ENCODE peak calls at places on chromosomes 5 and 9, in seven cellular contexts. One of them, this sample, is unnamed.

GRCh38 chr9:95923794-95924193 is 48.3 kb downstream of the ERCC6L2 start:
- DNase-seq in PC-9: no peak
- DNase-seq in mucosa of descending colon: peak; percentile 26
- DNase-seq in AG04450: no peak
- DNase-seq in NCI-H2171: no peak
- DNase-seq in nucleus accumbens: no peak
- DNase-seq in fibroblast of lung: no peak
- DNase-seq in this sample: no peak

GRCh38 chr9:90331826-90332575 is 310.6 kb downstream of the DIRAS2 start:
- DNase-seq in fibroblast of lung: peak; percentile 83
- DNase-seq in AG04450: peak; percentile 47
- DNase-seq in NCI-H2171: no peak
- DNase-seq in nucleus accumbens: no peak
- DNase-seq in mucosa of descending colon: no peak
- DNase-seq in PC-9: peak; percentile 88
- DNase-seq in this sample: no peak

GRCh38 chr5:142745268-142745667 is 24.9 kb upstream of the ARHGAP26 start:
- DNase-seq in AG04450: no peak
- DNase-seq in mucosa of descending colon: no peak
- DNase-seq in fibroblast of lung: no peak
- DNase-seq in nucleus accumbens: no peak
- DNase-seq in NCI-H2171: no peak
- DNase-seq in PC-9: no peak
- DNase-seq in this sample: no peak

GRCh38 chr5:149114403-149115312 is 26.6 kb upstream of the ABLIM3 start:
- DNase-seq in PC-9: peak; percentile 82
- DNase-seq in AG04450: peak; percentile 69
- DNase-seq in fibroblast of lung: peak; percentile 87
- DNase-seq in mucosa of descending colon: peak; percentile 34
- DNase-seq in NCI-H2171: no peak
- DNase-seq in nucleus accumbens: peak; percentile 77
- DNase-seq in this sample: peak; percentile 81

GRCh38 chr5:107501965-107502691 is 168.6 kb downstream of the EFNA5 start:
- DNase-seq in mucosa of descending colon: no peak
- DNase-seq in NCI-H2171: no peak
- DNase-seq in AG04450: no peak
- DNase-seq in fibroblast of lung: peak; percentile 45
- DNase-seq in PC-9: no peak
- DNase-seq in nucleus accumbens: no peak
- DNase-seq in this sample: peak; percentile 52

GRCh38 chr9:97632406-97632991 is 669 bp downstream of the TSTD2 start:
- DNase-seq in fibroblast of lung: peak; percentile 90
- DNase-seq in NCI-H2171: peak; percentile 72
- DNase-seq in nucleus accumbens: no peak
- DNase-seq in mucosa of descending colon: peak; percentile 63
- DNase-seq in AG04450: peak; percentile 48
- DNase-seq in PC-9: peak; percentile 55
- DNase-seq in this sample: no peak

GRCh38 chr5:174190073-174190675 is 144.7 kb downstream of the NSG2 start:
- DNase-seq in mucosa of descending colon: no peak
- DNase-seq in nucleus accumbens: no peak
- DNase-seq in AG04450: no peak
- DNase-seq in NCI-H2171: no peak
- DNase-seq in fibroblast of lung: no peak
- DNase-seq in PC-9: no peak
- DNase-seq in this sample: no peak

GRCh38 chr9:108386859-108387384 is 468.9 kb downstream of the ACTL7B start:
- DNase-seq in nucleus accumbens: no peak
- DNase-seq in mucosa of descending colon: no peak
- DNase-seq in PC-9: no peak
- DNase-seq in AG04450: peak; percentile 24
- DNase-seq in fibroblast of lung: peak; percentile 92
- DNase-seq in NCI-H2171: no peak
- DNase-seq in this sample: peak; percentile 26

GRCh38 chr5:159880676-159881075 is 35.6 kb upstream of the ADRA1B start:
- DNase-seq in fibroblast of lung: no peak
- DNase-seq in PC-9: no peak
- DNase-seq in mucosa of descending colon: no peak
- DNase-seq in AG04450: no peak
- DNase-seq in nucleus accumbens: no peak
- DNase-seq in NCI-H2171: no peak
- DNase-seq in this sample: peak; percentile 88

GRCh38 chr5:1277781-1278180 is 17.1 kb downstream of the TERT start:
- DNase-seq in fibroblast of lung: no peak
- DNase-seq in nucleus accumbens: no peak
- DNase-seq in PC-9: no peak
- DNase-seq in NCI-H2171: no peak
- DNase-seq in AG04450: no peak
- DNase-seq in mucosa of descending colon: no peak
- DNase-seq in this sample: no peak

GRCh38 chr9:128705051-128705965 is 3.0 kb downstream of the PKN3 start:
- DNase-seq in mucosa of descending colon: peak; percentile 19
- DNase-seq in fibroblast of lung: no peak
- DNase-seq in AG04450: no peak
- DNase-seq in nucleus accumbens: no peak
- DNase-seq in NCI-H2171: no peak
- DNase-seq in PC-9: no peak
- DNase-seq in this sample: no peak

GRCh38 chr5:145942749-145943148 is 6.4 kb downstream of the SH3RF2 start:
- DNase-seq in nucleus accumbens: no peak
- DNase-seq in mucosa of descending colon: no peak
- DNase-seq in NCI-H2171: no peak
- DNase-seq in PC-9: no peak
- DNase-seq in fibroblast of lung: no peak
- DNase-seq in AG04450: no peak
- DNase-seq in this sample: no peak